ENCODE peak calls at places on chromosomes 12 and 14, in seven cellular contexts. G is heart left ventricle, Y is lower leg skin, T is fibroblast of the aortic adventitia, D is mammary epithelial cell, U is cardiac muscle cell, X is IMR-90. H is an unnamed sample.

GRCh38 chr12:70744133-70744532 is 106.9 kb upstream of the PTPRB start:
- DNase-seq in Y (no peak), D (peak; percentile 80), X (no peak), U (no peak), G (no peak), T (peak; percentile 15), H (no peak)

GRCh38 chr14:56125772-56126411 is 7.7 kb downstream of the PELI2 start:
- DNase-seq in X (no peak), U (no peak), D (no peak), Y (no peak), T (no peak), G (no peak), H (no peak)

GRCh38 chr12:125015680-125016310 is 22.4 kb downstream of the BRI3BP start:
- DNase-seq in X (no peak), Y (no peak), U (no peak), T (no peak), D (no peak), G (no peak), H (no peak)

GRCh38 chr12:68529869-68530268 is 80.8 kb upstream of the RAP1B start:
- DNase-seq in X (no peak), T (no peak), U (no peak), G (no peak), Y (no peak), D (no peak), H (no peak)

GRCh38 chr12:57416039-57416996 is 14.5 kb downstream of the R3HDM2 start:
- DNase-seq in U (no peak), D (peak; percentile 17), T (peak; percentile 35), Y (peak; percentile 39), G (no peak), X (peak; percentile 57), H (no peak)

GRCh38 chr12:49567611-49568441 is at the start of gene MCRS1:
- DNase-seq in G (peak; percentile 91), U (peak; percentile 96), T (peak; percentile 94), D (peak; percentile 83), X (peak; percentile 89), Y (peak; percentile 97), H (peak; percentile 77)

GRCh38 chr14:72617391-72618011 is 276.4 kb downstream of the DPF3 start:
- DNase-seq in D (peak; percentile 32), G (peak; percentile 74), X (no peak), Y (peak; percentile 78), U (peak; percentile 52), T (peak; percentile 78), H (no peak)

GRCh38 chr12:103635419-103635818 is 48.3 kb downstream of the STAB2 start:
- DNase-seq in U (no peak), D (no peak), X (no peak), T (no peak), Y (no peak), G (no peak), H (no peak)

GRCh38 chr14:68652433-68652690 is 140.5 kb downstream of the ZFP36L1 start:
- DNase-seq in X (no peak), U (no peak), D (no peak), T (no peak), G (no peak), Y (no peak), H (no peak)

GRCh38 chr14:104724981-104725771 is 1.1 kb downstream of the ADSS1 start:
- DNase-seq in Y (no peak), G (peak; percentile 82), X (no peak), T (peak; percentile 27), U (peak; percentile 39), D (no peak), H (peak; percentile 50)

GRCh38 chr14:79293482-79293881 is 917.8 kb downstream of the DIO2 start:
- DNase-seq in X (peak; percentile 15), Y (no peak), U (peak; percentile 30), G (no peak), D (no peak), T (no peak), H (no peak)

GRCh38 chr12:130796985-130797686 is 41.9 kb downstream of the STX2 start:
- DNase-seq in D (no peak), U (no peak), G (peak; percentile 37), T (no peak), Y (no peak), X (no peak), H (no peak)

GRCh38 chr12:21941522-21942376 is 523 bp upstream of the ABCC9 start:
- DNase-seq in Y (peak; percentile 89), D (no peak), G (peak; percentile 82), U (peak; percentile 64), X (peak; percentile 26), T (peak; percentile 73), H (peak; percentile 56)

GRCh38 chr12:91332305-91332704 is 149.7 kb upstream of the DCN start:
- DNase-seq in X (peak; percentile 34), D (no peak), G (no peak), T (peak; percentile 54), Y (no peak), U (no peak), H (no peak)

GRCh38 chr12:116955382-116956021 is 44.8 kb downstream of the FBXW8 start:
- DNase-seq in T (peak; percentile 43), X (peak; percentile 26), U (no peak), Y (no peak), G (no peak), D (peak; percentile 81), H (no peak)

GRCh38 chr14:58299665-58300202 is 1.4 kb downstream of the ARID4A start:
- DNase-seq in X (no peak), U (peak; percentile 30), D (peak; percentile 21), T (peak; percentile 18), G (no peak), Y (no peak), H (no peak)

GRCh38 chr14:67856806-67857205 is 37.2 kb downstream of the RAD51B start:
- DNase-seq in X (peak; percentile 24), Y (no peak), U (no peak), T (peak; percentile 4), G (no peak), D (no peak), H (no peak)

GRCh38 chr12:48198619-48198973 is 4.5 kb downstream of the OR10AD1 start:
- DNase-seq in T (no peak), U (no peak), D (no peak), G (peak; percentile 83), Y (peak; percentile 86), X (no peak), H (no peak)

GRCh38 chr12:18217981-18218380 is 43.3 kb upstream of the PIK3C2G start:
- DNase-seq in D (peak; percentile 20), G (no peak), T (peak; percentile 6), U (no peak), X (peak; percentile 0), Y (no peak), H (no peak)

GRCh38 chr12:85076688-85077430 is 40.7 kb downstream of the LRRIQ1 start:
- DNase-seq in T (peak; percentile 95), X (peak; percentile 92), Y (no peak), U (peak; percentile 70), G (no peak), D (peak; percentile 89), H (no peak)

GRCh38 chr12:49043241-49043640 is 17.4 kb downstream of the KMT2D start:
- DNase-seq in U (no peak), G (no peak), D (no peak), T (no peak), X (no peak), Y (no peak), H (no peak)

GRCh38 chr12:4771172-4771959 is 51.2 kb downstream of the GALNT8 start:
- DNase-seq in Y (no peak), G (no peak), T (no peak), U (no peak), X (no peak), D (no peak), H (no peak)

GRCh38 chr14:45251912-45252311 is 1.1 kb downstream of the MIS18BP1 start:
- DNase-seq in X (peak; percentile 2), Y (no peak), U (no peak), G (no peak), T (peak; percentile 26), D (peak; percentile 21), H (no peak)

GRCh38 chr12:52407918-52408317 is 1.8 kb upstream of the KRT82 start:
- DNase-seq in Y (no peak), D (no peak), X (no peak), U (no peak), G (no peak), T (no peak), H (no peak)
- TF ChIP-seq CTCF in Y (no peak), D (no peak), X (no peak), U (no peak), G (no peak), T (no peak), H (no peak)

GRCh38 chr12:93749515-93749914 is 72.3 kb downstream of the CRADD start:
- DNase-seq in X (no peak), Y (no peak), G (no peak), D (no peak), T (peak; percentile 27), U (no peak), H (no peak)

GRCh38 chr12:93753285-93753684 is 76.1 kb downstream of the CRADD start:
- DNase-seq in G (no peak), X (no peak), U (no peak), T (no peak), Y (no peak), D (no peak), H (no peak)

GRCh38 chr12:93753838-93754429 is 76.8 kb downstream of the CRADD start:
- DNase-seq in X (no peak), Y (no peak), G (no peak), D (no peak), T (no peak), U (no peak), H (no peak)

GRCh38 chr12:93750056-93750455 is 72.9 kb downstream of the CRADD start:
- DNase-seq in T (no peak), D (no peak), U (no peak), Y (no peak), X (no peak), G (no peak), H (no peak)

GRCh38 chr12:93751864-93752610 is 74.9 kb downstream of the CRADD start:
- DNase-seq in X (peak; percentile 97), G (no peak), U (no peak), Y (no peak), D (no peak), T (peak; percentile 47), H (no peak)
- TF ChIP-seq CTCF in X (no peak), G (no peak), U (no peak), Y (no peak), D (no peak), T (no peak), H (no peak)

GRCh38 chr12:54355104-54355815 is 9.0 kb downstream of the GPR84 start:
- DNase-seq in Y (no peak), U (no peak), X (no peak), G (no peak), T (no peak), D (no peak), H (no peak)
- TF ChIP-seq CTCF in Y (no peak), U (no peak), X (no peak), G (no peak), T (peak; percentile 20), D (no peak), H (no peak)

DNA sequence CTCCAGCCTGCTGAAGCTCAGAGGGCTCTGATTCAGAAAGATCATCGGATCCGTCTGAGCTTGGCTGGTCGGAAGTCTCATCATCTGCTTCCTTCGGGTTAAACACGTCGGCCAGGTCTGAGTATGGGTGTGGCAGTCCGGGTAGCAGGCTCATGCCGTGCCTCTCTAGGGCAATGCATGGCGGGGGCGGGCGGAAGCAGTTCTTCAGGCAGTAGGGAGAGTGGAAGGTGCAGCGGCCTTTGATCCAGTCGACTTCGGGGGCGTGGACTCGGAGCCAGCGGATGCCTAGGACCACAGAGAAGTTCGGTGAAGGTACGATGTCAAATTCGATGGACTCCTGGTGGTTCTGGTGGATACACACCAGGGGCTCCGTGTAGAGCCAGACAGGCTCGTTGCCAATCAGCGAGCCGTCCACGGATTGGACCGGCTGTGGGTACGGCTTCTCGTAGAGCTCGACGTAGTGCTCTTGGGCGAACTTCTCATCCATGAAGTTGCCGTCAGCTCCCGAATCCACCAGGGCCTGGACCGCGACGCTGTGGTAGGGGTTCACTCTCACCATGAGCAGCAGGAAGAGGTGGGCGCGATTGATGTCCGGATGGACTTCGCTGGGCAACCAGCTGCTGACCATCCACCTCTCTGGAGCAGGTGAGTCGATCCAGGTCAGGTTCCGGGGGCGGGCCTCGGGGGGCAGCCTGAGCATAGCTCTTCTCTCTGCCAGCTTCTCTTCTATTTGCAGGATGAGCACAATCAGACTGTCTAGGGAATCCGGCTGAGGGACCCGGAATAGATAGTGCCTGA is 20.3 kb downstream of the RTL1 start:
- DNase-seq in Y (no peak), D (no peak), U (no peak), G (peak; percentile 59), X (no peak), T (no peak), H (no peak)
- TF ChIP-seq CTCF in Y (no peak), D (no peak), U (no peak), G (no peak), X (no peak), T (no peak), H (no peak)